ENCODE peak calls at places on chromosomes 16 and 17, in four cellular contexts. K, T, O and P are unnamed samples. For H3K36me3 and H3K4me1, the result is how much of the 10 kb centered on the place peaks cover.

GRCh38 chr16:19153876-19154275 is 14.2 kb upstream of the SYT17 start:
- DNase-seq in T (no peak), K (no peak), O (no peak), P (no peak)

GRCh38 chr17:46883871-46884270 is 32.5 kb downstream of the WNT9B start:
- DNase-seq in K (no peak), T (no peak), O (no peak), P (no peak)

GRCh38 chr16:82031116-82032084 is 3.7 kb upstream of the HSD17B2 start:
- DNase-seq in K (no peak), O (no peak), T (no peak), P (no peak)

GRCh38 chr17:69540356-69540755 is 125.9 kb downstream of the MAP2K6 start:
- DNase-seq in T (no peak), O (no peak), K (no peak), P (no peak)

GRCh38 chr16:16988963-16989362 is 481.8 kb downstream of the XYLT1 start:
- DNase-seq in K (no peak), T (no peak), O (no peak), P (no peak)

GRCh38 chr16:83887088-83887487 is 11.8 kb upstream of the MLYCD start:
- DNase-seq in K (no peak), T (no peak), O (no peak), P (no peak)

GRCh38 chr17:32671891-32672290 is 185.1 kb downstream of the CDK5R1 start:
- DNase-seq in O (peak), T (peak), K (peak), P (peak)

GRCh38 chr17:40502716-40503115 is 1.3 kb upstream of the TNS4 start:
- DNase-seq in O (no peak), T (no peak), K (no peak), P (no peak)

GRCh38 chr17:66863820-66864219 is 28.9 kb downstream of the CACNG5 start:
- DNase-seq in T (no peak), K (no peak), O (no peak), P (no peak)

GRCh38 chr16:1188781-1189189 is 35.9 kb downstream of the CACNA1H start:
- DNase-seq in T (peak), O (peak), K (peak), P (no peak)

GRCh38 chr17:7587420-7587786 is 2.5 kb downstream of the SOX15 start:
- DNase-seq in O (no peak), T (peak), K (no peak), P (no peak)

GRCh38 chr16:57773680-57774295 is 28.5 kb downstream of the KIFC3 start:
- DNase-seq in K (peak), T (peak), O (no peak), P (no peak)

GRCh38 chr17:67157732-67158639 is 87.0 kb downstream of the HELZ start:
- DNase-seq in O (no peak), T (no peak), K (no peak), P (no peak)

GRCh38 chr17:68803122-68803615 is 152.0 kb downstream of the ABCA8 start:
- DNase-seq in K (no peak), T (no peak), O (no peak), P (no peak)

GRCh38 chr17:64534187-64534586 is 27.4 kb downstream of the CEP95 start:
- DNase-seq in K (no peak), T (no peak), O (no peak), P (no peak)

GRCh38 chr16:30085820-30086219 is 5.9 kb downstream of the TBX6 start:
- DNase-seq in K (no peak), T (no peak), O (no peak), P (no peak)
- H3K36me3 ChIP-seq in K (under half), T (half or more), O (half or more), P (half or more)

DNA sequence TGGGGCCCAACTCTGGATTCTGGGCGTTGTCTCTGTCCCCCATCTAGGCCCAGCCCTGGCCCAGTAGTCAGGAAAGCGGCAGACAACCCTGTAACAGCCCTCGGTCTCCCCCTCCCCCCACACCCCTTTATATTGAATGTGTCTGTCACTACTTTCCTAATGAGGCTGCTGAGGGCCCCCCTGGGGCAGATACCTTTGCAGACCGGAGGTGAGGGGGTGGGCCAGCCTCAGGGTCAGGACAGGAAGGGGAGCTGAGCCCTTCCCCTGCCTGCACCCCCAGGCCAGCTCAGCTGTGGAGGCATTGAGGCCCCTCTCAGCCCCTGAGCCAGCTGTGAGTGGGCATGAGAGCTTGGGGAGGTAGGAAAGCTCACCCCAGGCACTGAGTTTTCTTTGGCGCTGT is 17.1 kb downstream of the RAI1 start:
- DNase-seq in T (no peak), K (no peak), O (no peak), P (no peak)
- H3K4me1 ChIP-seq in T (half or more), K (half or more), O (half or more), P (under half)

GRCh38 chr17:57806083-57806830 is 43.6 kb downstream of the MRPS23 start:
- DNase-seq in O (no peak), K (no peak), T (no peak), P (no peak)

GRCh38 chr17:57809879-57810278 is 40.0 kb downstream of the MRPS23 start:
- DNase-seq in T (no peak), K (no peak), O (no peak), P (no peak)

GRCh38 chr17:57808882-57809281 is 41.0 kb downstream of the MRPS23 start:
- DNase-seq in O (no peak), T (no peak), K (no peak), P (no peak)

GRCh38 chr17:57811633-57812280 is 38.1 kb downstream of the MRPS23 start:
- DNase-seq in O (no peak), K (no peak), T (no peak), P (no peak)

DNA sequence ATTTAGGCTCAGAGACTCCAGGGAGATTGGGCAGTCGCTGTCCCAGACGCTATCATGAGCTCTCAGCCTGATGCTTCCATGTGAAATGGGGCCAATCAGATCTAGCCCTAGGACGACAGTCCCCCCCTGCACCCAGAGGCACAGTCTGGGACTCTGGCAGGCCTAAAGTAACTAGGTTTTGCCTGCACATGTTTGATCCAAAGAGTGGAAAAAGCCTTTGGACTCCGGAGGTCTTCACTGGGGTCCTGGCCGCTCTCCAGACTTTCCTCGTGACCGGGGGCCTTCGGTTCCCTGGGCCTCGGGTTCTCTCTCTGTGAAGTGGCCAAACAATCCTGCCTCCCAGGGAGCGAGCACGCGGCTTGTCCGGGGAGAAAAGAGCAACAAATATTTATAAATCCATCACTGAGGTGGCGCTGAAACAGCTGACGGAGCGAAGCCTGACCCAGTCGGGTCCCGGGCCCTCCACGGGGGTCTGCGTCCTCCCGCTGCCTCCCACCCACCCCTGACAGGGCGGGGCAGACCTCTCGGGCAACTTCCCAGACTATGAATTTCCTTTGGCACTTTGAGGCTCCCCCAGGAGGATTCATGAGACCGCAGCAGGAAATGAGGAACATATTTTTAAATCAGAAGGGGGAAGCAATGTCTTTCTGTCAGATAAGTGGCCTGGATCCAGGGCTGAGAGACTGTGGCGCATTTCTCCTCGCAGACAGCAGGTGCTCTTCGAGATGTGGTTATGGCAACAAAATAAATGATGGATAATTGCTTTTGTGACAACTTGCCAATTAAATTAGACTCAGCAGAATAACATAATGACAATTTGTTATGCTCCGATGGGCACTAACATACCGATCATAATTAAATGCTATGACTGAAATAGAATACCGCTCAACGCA is 38.9 kb downstream of the MRPS23 start:
- DNase-seq in O (peak), K (no peak), T (peak), P (peak)
- TF ChIP-seq CTCF in O (no peak), K (no peak), T (peak), P (no peak)

GRCh38 chr17:78075545-78075944 is 53.0 kb downstream of the TMC6 start:
- DNase-seq in K (no peak), O (no peak), T (no peak), P (no peak)
- H3K36me3 ChIP-seq in K (under half), O (half or more), T (half or more), P (half or more)

GRCh38 chr17:59426031-59426430 is 94.6 kb downstream of the YPEL2 start:
- DNase-seq in T (no peak), O (no peak), K (no peak), P (no peak)

GRCh38 chr17:59424331-59424730 is 92.9 kb downstream of the YPEL2 start:
- DNase-seq in K (no peak), T (no peak), O (no peak), P (no peak)

GRCh38 chr17:59423137-59423703 is 91.8 kb downstream of the YPEL2 start:
- DNase-seq in K (no peak), T (peak), O (peak), P (peak)

GRCh38 chr17:59423903-59424302 is 92.4 kb downstream of the YPEL2 start:
- DNase-seq in O (no peak), T (no peak), K (no peak), P (no peak)

GRCh38 chr17:59425085-59425901 is 93.8 kb downstream of the YPEL2 start:
- DNase-seq in K (peak), T (peak), O (peak), P (peak)
- H3K4me1 ChIP-seq in K (under half), T (half or more), O (half or more), P (half or more)